ENCODE peak calls at places on chromosomes 4 and X, in five cellular contexts. T is left ventricle myocardium inferior, H is BJ, C is HCT116, V is colonic mucosa. Y is an unnamed sample.

GRCh38 chrX:5748751-5749150 is 479.9 kb downstream of the NLGN4X start:
- DNase-seq in C (no peak), H (no peak), V (no peak), T (no peak), Y (no peak)

GRCh38 chr4:4839471-4839810 is 20.0 kb upstream of the MSX1 start:
- DNase-seq in T (no peak), C (no peak), H (no peak), V (no peak), Y (no peak)

GRCh38 chr4:139208404-139208945 is 31.5 kb upstream of the ELF2 start:
- DNase-seq in T (no peak), H (peak), V (no peak), C (no peak), Y (peak)

GRCh38 chrX:24494544-24495113 is 29.5 kb downstream of the PDK3 start:
- DNase-seq in V (peak), C (no peak), T (no peak), H (peak), Y (peak)

GRCh38 chrX:56764975-56765791 is 36.1 kb downstream of the NBDY start:
- DNase-seq in H (no peak), T (no peak), C (no peak), V (no peak), Y (no peak)

GRCh38 chrX:119477812-119478232 is 9.6 kb downstream of the SLC25A5 start:
- DNase-seq in T (no peak), H (peak), C (no peak), V (peak), Y (peak)

GRCh38 chrX:40996886-40997530 is 88.2 kb upstream of the USP9X start:
- DNase-seq in C (peak), H (no peak), V (no peak), T (no peak), Y (peak)

GRCh38 chrX:43741843-43742573 is 85.9 kb downstream of the MAOA start:
- DNase-seq in V (no peak), T (no peak), C (no peak), H (no peak), Y (no peak)

GRCh38 chr4:98482847-98483806 is 175.3 kb downstream of the TSPAN5 start:
- DNase-seq in T (no peak), V (no peak), H (no peak), C (peak), Y (no peak)

GRCh38 chrX:96372313-96373046 is 312.2 kb upstream of the DIAPH2 start:
- DNase-seq in T (no peak), C (peak), V (no peak), H (no peak), Y (peak)

GRCh38 chr4:153969542-153969941 is 180.7 kb upstream of the SFRP2 start:
- DNase-seq in C (no peak), T (no peak), H (no peak), V (no peak), Y (no peak)

GRCh38 chr4:81758865-81759264 is 287.2 kb upstream of the RASGEF1B start:
- DNase-seq in V (no peak), T (no peak), H (no peak), C (no peak), Y (no peak)

GRCh38 chrX:16207631-16208030 is 40.4 kb downstream of the MAGEB17 start:
- DNase-seq in T (no peak), C (no peak), H (no peak), V (no peak), Y (no peak)

GRCh38 chr4:174394915-174395314 is 111.2 kb downstream of the CEP44 start:
- DNase-seq in C (no peak), T (no peak), H (peak), V (no peak), Y (peak)

GRCh38 chrX:11100281-11101035 is 10.7 kb upstream of the HCCS start:
- DNase-seq in V (peak), H (peak), T (no peak), C (no peak), Y (no peak)

GRCh38 chr4:15162465-15163283 is 160.4 kb downstream of the CPEB2 start:
- DNase-seq in V (no peak), H (no peak), T (no peak), C (no peak), Y (no peak)

GRCh38 chr4:108544504-108544903 is 75.9 kb upstream of the RPL34 start:
- DNase-seq in V (no peak), T (no peak), H (no peak), C (no peak), Y (no peak)

GRCh38 chr4:118755438-118756226 is 70.4 kb downstream of the METTL14 start:
- DNase-seq in H (no peak), V (no peak), T (no peak), C (no peak), Y (no peak)

GRCh38 chr4:6692806-6693205 is 872 bp upstream of the S100P start:
- DNase-seq in H (no peak), T (no peak), V (no peak), C (no peak), Y (peak)

GRCh38 chr4:87068591-87069021 is 133.8 kb downstream of the AFF1 start:
- DNase-seq in C (no peak), T (no peak), H (no peak), V (no peak), Y (no peak)

GRCh38 chr4:53315300-53315699 is 50.6 kb downstream of the SCFD2 start:
- DNase-seq in T (no peak), C (no peak), H (no peak), V (no peak), Y (no peak)

GRCh38 chrX:18441780-18442367 is 16.5 kb downstream of the CDKL5 start:
- DNase-seq in H (no peak), V (no peak), T (no peak), C (no peak), Y (no peak)

GRCh38 chr4:157304769-157305168 is 84.2 kb downstream of the GRIA2 start:
- DNase-seq in C (no peak), T (no peak), H (no peak), V (no peak), Y (no peak)

GRCh38 chr4:10298681-10299080 is 158.5 kb downstream of the ZNF518B start:
- DNase-seq in T (no peak), H (no peak), V (no peak), C (no peak), Y (no peak)

GRCh38 chr4:26510334-26510705 is 20.0 kb upstream of the CCKAR start:
- DNase-seq in T (no peak), V (no peak), C (no peak), H (no peak), Y (peak)

GRCh38 chrX:126489141-126489540 is 63.5 kb downstream of the DCAF12L1 start:
- DNase-seq in H (no peak), T (no peak), V (no peak), C (no peak), Y (no peak)

GRCh38 chr4:40788338-40788737 is 38.6 kb downstream of the NSUN7 start:
- DNase-seq in C (no peak), H (no peak), T (no peak), V (no peak), Y (no peak)

GRCh38 chr4:41362647-41363383 is 106.1 kb downstream of the UCHL1 start:
- DNase-seq in V (no peak), C (no peak), H (no peak), T (no peak), Y (no peak)

GRCh38 chrX:16222123-16222522 is 54.8 kb downstream of the MAGEB17 start:
- DNase-seq in V (no peak), H (peak), C (no peak), T (no peak), Y (peak)

GRCh38 chr4:108036252-108036651 is 46.6 kb downstream of the HADH start:
- DNase-seq in V (no peak), H (no peak), C (no peak), T (no peak), Y (no peak)

GRCh38 chr4:8744083-8744805 is 127.4 kb downstream of the HMX1 start:
- DNase-seq in C (no peak), V (no peak), T (no peak), H (no peak), Y (no peak)

GRCh38 chrX:18875256-18875878 is 108.5 kb downstream of the PHKA2 start:
- DNase-seq in H (no peak), C (no peak), T (no peak), V (no peak), Y (no peak)

GRCh38 chr4:145093638-145094037 is 4.4 kb downstream of the ANAPC10 start:
- DNase-seq in T (no peak), H (no peak), C (no peak), V (no peak), Y (no peak)

GRCh38 chr4:59945716-59946115 is 1254.4 kb upstream of the ADGRL3 start:
- DNase-seq in V (no peak), C (no peak), T (no peak), H (no peak), Y (no peak)
- H3K4me3 ChIP-seq in V (no peak), C (no peak), T (no peak), H (no peak), Y (no peak)

GRCh38 chrX:106220177-106220576 is 52.1 kb downstream of the PWWP3B start:
- DNase-seq in V (no peak), H (no peak), T (no peak), C (no peak), Y (no peak)
- TF ChIP-seq CTCF in V (peak), H (peak), T (peak), C (peak), Y (peak)

GRCh38 chrX:129654652-129655546 is at the start of gene APLN:
- DNase-seq in T (peak), C (no peak), V (peak), H (no peak), Y (no peak)
- H3K4me3 ChIP-seq in T (peak), C (peak), V (peak), H (peak), Y (peak)

DNA sequence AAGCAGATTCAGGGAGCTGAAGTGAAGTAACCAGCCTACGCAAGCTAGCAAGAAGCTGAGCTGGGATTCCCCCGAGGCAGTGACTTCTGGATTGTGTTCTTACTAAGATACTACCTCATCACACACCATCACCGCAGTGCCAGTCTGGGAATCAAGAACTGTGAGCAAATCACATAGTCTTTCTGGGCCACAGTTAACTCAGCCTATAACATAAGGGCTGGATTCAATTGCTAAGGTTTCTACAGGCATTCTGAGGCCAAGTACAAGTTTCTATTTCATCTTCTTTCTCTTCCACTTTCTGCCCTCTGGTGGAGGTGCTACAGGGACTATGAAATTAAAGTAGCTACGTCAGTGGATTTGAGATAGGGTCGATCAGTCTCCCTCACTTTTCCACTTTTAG is 1.4 kb upstream of the CORIN start:
- DNase-seq in T (no peak), V (no peak), C (no peak), H (no peak), Y (peak)
- TF ChIP-seq CTCF in T (peak), V (no peak), C (no peak), H (peak), Y (peak)

GRCh38 chrX:72714471-72714916 is 388 bp upstream of the PHKA1 start:
- DNase-seq in V (peak), C (peak), T (peak), H (no peak), Y (peak)
- H3K4me3 ChIP-seq in V (peak), C (peak), T (peak), H (peak), Y (peak)

GRCh38 chrX:23434356-23434884 is 99.8 kb downstream of the PTCHD1 start:
- DNase-seq in T (peak), C (no peak), H (no peak), V (peak), Y (no peak)

GRCh38 chrX:23435108-23435507 is 100.5 kb downstream of the PTCHD1 start:
- DNase-seq in V (no peak), C (no peak), H (no peak), T (no peak), Y (no peak)

GRCh38 chrX:23436875-23437274 is 102.2 kb downstream of the PTCHD1 start:
- DNase-seq in H (no peak), T (no peak), C (no peak), V (no peak), Y (no peak)

DNA sequence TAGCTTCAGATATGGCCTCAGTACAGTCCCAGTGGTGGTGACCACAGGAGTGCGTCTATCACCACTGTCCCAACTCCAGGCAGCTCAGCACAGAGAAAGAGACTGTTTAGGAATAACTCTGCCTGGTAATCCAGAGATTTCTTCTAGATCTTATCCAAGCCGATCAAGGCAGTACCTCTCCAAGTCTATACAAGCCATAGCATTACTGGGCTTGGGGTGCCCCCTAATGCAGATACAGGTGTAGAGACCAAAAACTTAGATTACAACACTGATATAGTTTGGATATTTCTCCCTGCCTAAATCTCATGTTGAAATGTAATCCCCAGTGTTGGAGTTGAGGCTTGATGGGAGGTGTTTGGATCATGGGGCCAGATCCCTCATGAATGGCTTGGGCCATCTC is 100.9 kb downstream of the PTCHD1 start:
- DNase-seq in C (no peak), H (no peak), V (no peak), T (no peak), Y (no peak)
- TF ChIP-seq CTCF in C (no peak), H (no peak), V (no peak), T (no peak), Y (no peak)